ENCODE peak calls at places on chromosome 10, in five cellular contexts. T is AG04450, H is left ventricle myocardium inferior, W is cardiac fibroblast, C is H9. M is an unnamed sample.

GRCh38 chr10:77915299-77916105 is 11.1 kb downstream of the DLG5 start:
- DNase-seq in T (no peak), H (no peak), C (no peak), W (peak), M (no peak)

GRCh38 chr10:30081182-30081581 is 21.8 kb upstream of the JCAD start:
- DNase-seq in T (no peak), C (no peak), H (no peak), W (no peak), M (no peak)

GRCh38 chr10:59126992-59127391 is 49.5 kb upstream of the PHYHIPL start:
- DNase-seq in C (no peak), H (no peak), W (no peak), T (no peak), M (no peak)

GRCh38 chr10:87702260-87702972 is 42.7 kb downstream of the PAPSS2 start:
- DNase-seq in C (no peak), H (no peak), T (no peak), W (no peak), M (no peak)

GRCh38 chr10:5971315-5971832 is 6.0 kb downstream of the IL15RA start:
- DNase-seq in C (no peak), T (no peak), H (no peak), W (peak), M (no peak)

GRCh38 chr10:85993840-85994507 is 372.6 kb downstream of the GRID1 start:
- DNase-seq in C (no peak), H (no peak), T (no peak), W (no peak), M (no peak)

GRCh38 chr10:124568339-124568738 is 106.7 kb downstream of the LHPP start:
- DNase-seq in H (no peak), W (no peak), T (no peak), C (no peak), M (no peak)

GRCh38 chr10:119368581-119368980 is 161.2 kb downstream of the GRK5 start:
- DNase-seq in C (no peak), H (no peak), W (no peak), T (no peak), M (no peak)

GRCh38 chr10:126058507-126058906 is 162.1 kb downstream of the FANK1 start:
- DNase-seq in T (no peak), C (no peak), H (no peak), W (no peak), M (peak)

GRCh38 chr10:66717221-66717981 is 208.4 kb upstream of the LRRTM3 start:
- DNase-seq in H (no peak), C (no peak), W (no peak), T (no peak), M (no peak)

GRCh38 chr10:6431861-6432260 is 148.2 kb downstream of the PRKCQ start:
- DNase-seq in C (no peak), H (no peak), W (no peak), T (no peak), M (no peak)

GRCh38 chr10:75358835-75359421 is 42.6 kb downstream of the ZNF503 start:
- DNase-seq in H (no peak), T (peak), C (no peak), W (peak), M (no peak)

GRCh38 chr10:49223205-49223604 is 35.0 kb upstream of the TMEM273 start:
- DNase-seq in H (no peak), C (no peak), W (no peak), T (no peak), M (no peak)

GRCh38 chr10:49219248-49219647 is 31.1 kb upstream of the TMEM273 start:
- DNase-seq in T (no peak), W (no peak), C (no peak), H (no peak), M (no peak)

GRCh38 chr10:49220031-49220430 is 31.8 kb upstream of the TMEM273 start:
- DNase-seq in W (no peak), H (no peak), T (peak), C (no peak), M (no peak)

GRCh38 chr10:49220679-49221078 is 32.5 kb upstream of the TMEM273 start:
- DNase-seq in H (no peak), W (no peak), T (no peak), C (no peak), M (no peak)

GRCh38 chr10:49222170-49222569 is 34.0 kb upstream of the TMEM273 start:
- DNase-seq in W (no peak), T (no peak), C (no peak), H (no peak), M (no peak)
- TF ChIP-seq CTCF in W (no peak), T (no peak), C (no peak), H (no peak), M (no peak)

GRCh38 chr10:35234073-35234472 is 102.2 kb upstream of the CCNY start:
- DNase-seq in C (no peak), H (no peak), W (no peak), T (no peak), M (no peak)

GRCh38 chr10:35237766-35238512 is 98.4 kb upstream of the CCNY start:
- DNase-seq in T (no peak), W (no peak), C (no peak), H (no peak), M (no peak)

GRCh38 chr10:35231646-35232045 is 104.7 kb upstream of the CCNY start:
- DNase-seq in C (no peak), W (no peak), H (no peak), T (no peak), M (no peak)

GRCh38 chr10:35232509-35232908 is 103.8 kb upstream of the CCNY start:
- DNase-seq in H (no peak), W (no peak), C (no peak), T (no peak), M (no peak)

GRCh38 chr10:35236739-35237138 is 99.6 kb upstream of the CCNY start:
- DNase-seq in C (no peak), W (peak), T (peak), H (no peak), M (no peak)
- TF ChIP-seq CTCF in C (peak), W (peak), T (peak), H (peak), M (peak)

GRCh38 chr10:94677691-94678090 is 5.8 kb upstream of the CYP2C18 start:
- DNase-seq in C (peak), W (no peak), T (no peak), H (no peak), M (no peak)
- TF ChIP-seq CTCF in C (peak), W (peak), T (no peak), H (no peak), M (peak)

GRCh38 chr10:60253490-60253889 is 136.2 kb downstream of the ANK3 start:
- DNase-seq in C (no peak), H (no peak), T (no peak), W (peak), M (no peak)

GRCh38 chr10:60254776-60255175 is 134.9 kb downstream of the ANK3 start:
- DNase-seq in H (no peak), W (no peak), T (no peak), C (no peak), M (no peak)

GRCh38 chr10:60257767-60258428 is 131.8 kb downstream of the ANK3 start:
- DNase-seq in W (no peak), H (no peak), C (no peak), T (no peak), M (no peak)

GRCh38 chr10:60258429-60258797 is 131.3 kb downstream of the ANK3 start:
- DNase-seq in T (no peak), H (no peak), C (no peak), W (no peak), M (no peak)

GRCh38 chr10:60252688-60253087 is 137.0 kb downstream of the ANK3 start:
- DNase-seq in W (no peak), T (no peak), H (no peak), C (peak), M (no peak)
- TF ChIP-seq CTCF in W (no peak), T (no peak), H (no peak), C (peak), M (no peak)

DNA sequence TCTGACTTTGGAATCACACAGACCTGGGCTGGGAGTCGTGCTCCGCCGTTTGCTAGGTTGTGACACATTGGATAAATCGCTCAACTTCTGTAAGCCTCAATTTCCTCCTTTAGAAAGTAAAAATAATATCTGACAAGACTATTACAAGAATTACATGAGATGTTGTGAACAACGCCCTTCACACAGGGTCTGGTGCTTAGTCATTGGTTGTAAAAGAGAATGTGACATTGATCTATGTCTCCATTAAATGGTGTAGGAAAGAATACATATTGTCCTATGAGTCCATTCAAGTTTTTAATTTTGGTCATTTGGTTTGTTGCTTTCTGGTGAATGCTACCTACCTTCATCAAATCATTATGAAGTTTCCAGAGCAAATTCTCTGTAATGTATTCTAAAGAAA is 12.6 kb upstream of the ADRB1 start:
- DNase-seq in T (no peak), W (no peak), H (no peak), C (no peak), M (no peak)
- TF ChIP-seq CTCF in T (no peak), W (no peak), H (no peak), C (no peak), M (no peak)

DNA sequence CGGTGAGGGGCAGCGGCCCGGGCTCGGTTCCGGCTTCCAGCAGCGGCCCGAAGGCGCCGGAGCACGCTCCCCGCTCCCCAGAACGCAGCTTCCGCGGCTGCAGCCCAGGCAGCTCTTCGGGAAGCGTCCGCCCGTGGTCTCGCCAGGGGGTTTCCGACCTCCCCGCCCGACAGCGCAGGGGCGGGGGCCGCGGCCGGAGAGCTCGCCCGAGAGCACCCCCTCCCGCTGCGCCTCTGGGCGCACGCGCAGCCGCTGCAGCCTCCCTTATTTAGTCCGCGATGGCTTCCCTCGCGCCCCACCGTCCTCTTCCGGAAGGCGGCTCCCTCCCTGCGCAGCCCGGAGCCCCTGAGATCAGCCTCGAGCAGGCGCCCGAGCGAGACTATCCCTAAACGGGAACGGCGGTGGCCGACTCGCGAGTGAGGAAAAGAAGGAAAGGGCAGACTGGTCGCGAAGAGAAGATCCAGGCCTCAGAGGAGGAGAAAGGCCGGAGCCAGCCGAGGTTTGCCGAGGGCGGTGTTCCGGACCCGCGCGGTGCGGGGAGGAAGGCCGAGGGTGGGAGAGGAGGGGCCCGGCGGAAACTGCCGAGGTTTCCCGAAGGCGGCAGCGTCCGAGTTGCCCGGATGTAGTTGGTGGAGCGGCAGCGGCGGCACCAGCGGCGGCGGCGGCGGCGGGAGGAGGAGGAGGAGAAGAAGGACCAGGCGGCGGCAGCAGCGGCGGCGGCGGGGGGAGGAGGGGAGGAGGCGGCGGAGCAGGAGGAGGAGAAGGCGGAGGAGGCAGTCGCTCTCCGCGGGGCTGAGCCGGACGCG is at the start of gene WAC:
- DNase-seq in C (peak), W (peak), T (peak), H (peak), M (peak)
- TF ChIP-seq CTCF in C (peak), W (no peak), T (no peak), H (no peak), M (peak)

M was measured in type B pancreatic cell.